ENCODE peak calls at places on chromosome 15, in four cellular contexts. N is esophagus muscularis mucosa, P is choroid plexus epithelial cell, Z is astrocyte. G is an unnamed sample.
A peak's percentile ranks its signal among the peaks of the same experiment; 100 is the strongest.

GRCh38 chr15:78242128-78242527 is 7.8 kb upstream of the ACSBG1 start:
- DNase-seq in N (no peak), P (peak; percentile 14), Z (no peak), G (peak; percentile 9)

GRCh38 chr15:60966316-60966715 is 262.8 kb downstream of the RORA start:
- DNase-seq in N (peak; percentile 31), P (peak; percentile 62), Z (peak; percentile 44), G (no peak)

GRCh38 chr15:60720493-60721231 is 241.7 kb upstream of the ICE2 start:
- DNase-seq in N (no peak), P (no peak), Z (no peak), G (no peak)

GRCh38 chr15:90184786-90185704 is 16.1 kb upstream of the SEMA4B start:
- DNase-seq in N (no peak), P (no peak), Z (no peak), G (no peak)

GRCh38 chr15:61057376-61057775 is 171.7 kb downstream of the RORA start:
- DNase-seq in N (peak; percentile 31), P (no peak), Z (no peak), G (no peak)

GRCh38 chr15:52008698-52009434 is 10.2 kb upstream of the MAPK6 start:
- DNase-seq in N (no peak), P (no peak), Z (no peak), G (no peak)

GRCh38 chr15:82045179-82045891 is 483 bp downstream of the MEX3B start:
- DNase-seq in N (no peak), P (peak; percentile 56), Z (peak; percentile 32), G (peak; percentile 49)

GRCh38 chr15:63481105-63481810 is 23.1 kb upstream of the USP3 start:
- DNase-seq in N (no peak), P (peak; percentile 34), Z (peak; percentile 18), G (no peak)

GRCh38 chr15:92409006-92409405 is 15.3 kb downstream of the ST8SIA2 start:
- DNase-seq in N (no peak), P (no peak), Z (no peak), G (no peak)

GRCh38 chr15:32028921-32029320 is 1.4 kb upstream of the CHRNA7 start:
- DNase-seq in N (no peak), P (no peak), Z (no peak), G (no peak)

GRCh38 chr15:31461911-31462480 is 135.4 kb downstream of the KLF13 start:
- DNase-seq in N (no peak), P (peak; percentile 45), Z (no peak), G (no peak)

GRCh38 chr15:66251790-66252355 is 1.7 kb downstream of the MEGF11 start:
- DNase-seq in N (no peak), P (no peak), Z (no peak), G (no peak)

GRCh38 chr15:64842099-64842940 is 605 bp downstream of the PLEKHO2 start:
- DNase-seq in N (no peak), P (peak; percentile 39), Z (no peak), G (peak; percentile 49)

GRCh38 chr15:49831206-49831965 is 210.5 kb downstream of the DTWD1 start:
- DNase-seq in N (no peak), P (peak; percentile 94), Z (peak; percentile 89), G (peak; percentile 95)

GRCh38 chr15:81725590-81725989 is 320.2 kb downstream of the MEX3B start:
- DNase-seq in N (no peak), P (no peak), Z (no peak), G (no peak)

GRCh38 chr15:76517910-76518309 is 181.3 kb downstream of the ISL2 start:
- DNase-seq in N (no peak), P (peak; percentile 27), Z (no peak), G (no peak)

GRCh38 chr15:75200391-75200764 is 1.3 kb upstream of the C15orf39 start:
- DNase-seq in N (no peak), P (no peak), Z (no peak), G (no peak)

GRCh38 chr15:75202251-75203016 is 752 bp downstream of the C15orf39 start:
- DNase-seq in N (peak; percentile 95), P (peak; percentile 77), Z (peak; percentile 47), G (peak; percentile 76)

GRCh38 chr15:75200765-75201608 is 695 bp upstream of the C15orf39 start:
- DNase-seq in N (no peak), P (peak; percentile 42), Z (no peak), G (peak; percentile 29)

GRCh38 chr15:75203017-75203907 is 1.6 kb downstream of the C15orf39 start:
- DNase-seq in N (no peak), P (peak; percentile 18), Z (no peak), G (peak; percentile 58)

GRCh38 chr15:75201609-75202250 is at the start of gene C15orf39:
- DNase-seq in N (peak; percentile 94), P (peak; percentile 64), Z (no peak), G (peak; percentile 73)
- TF ChIP-seq CTCF in N (peak; percentile 93), P (peak; percentile 39), Z (peak; percentile 22), G (no peak)

GRCh38 chr15:70140543-70141375 is 43.0 kb upstream of the TLE3 start:
- DNase-seq in N (no peak), P (peak; percentile 83), Z (peak; percentile 48), G (peak; percentile 88)
- H3K4me3 ChIP-seq in N (peak overlapping the region; percentile 30), P (no peak overlapping the region), Z (no peak overlapping the region), G (no peak overlapping the region)

GRCh38 chr15:44598892-44599291 is 61.9 kb downstream of the EIF3J start:
- DNase-seq in N (no peak), P (peak; percentile 79), Z (peak; percentile 88), G (peak; percentile 88)
- TF ChIP-seq CTCF in N (no peak), P (no peak), Z (no peak), G (no peak)

DNA sequence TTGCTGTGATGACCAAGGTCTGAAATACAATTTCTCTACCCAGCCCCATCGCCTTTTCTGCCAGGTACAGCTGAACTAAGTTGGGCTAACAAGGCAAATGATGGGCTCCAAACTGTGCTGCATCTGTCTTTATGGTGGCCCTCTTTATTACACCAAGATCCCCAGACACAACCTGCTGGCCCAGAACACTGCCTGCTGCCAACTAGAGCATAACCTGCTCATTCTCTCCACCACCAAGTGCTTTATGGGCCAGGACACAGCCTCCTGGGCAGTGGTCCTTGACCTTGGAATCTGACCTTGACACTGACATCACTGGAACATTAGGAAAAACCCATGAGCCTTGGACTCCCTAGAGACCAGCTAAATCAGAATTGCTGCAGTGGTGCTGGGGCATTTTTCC is 3.3 kb downstream of the LINS1 start:
- DNase-seq in N (no peak), P (no peak), Z (no peak), G (no peak)
- H3K4me3 ChIP-seq in N (no peak overlapping the region), P (no peak overlapping the region), Z (no peak overlapping the region), G (no peak overlapping the region)

GRCh38 chr15:58114812-58115211 is 23.4 kb upstream of the AQP9 start:
- DNase-seq in N (no peak), P (no peak), Z (no peak), G (no peak)

GRCh38 chr15:58117619-58118018 is 20.6 kb upstream of the AQP9 start:
- DNase-seq in N (no peak), P (no peak), Z (no peak), G (no peak)

GRCh38 chr15:58118272-58118671 is 19.9 kb upstream of the AQP9 start:
- DNase-seq in N (no peak), P (no peak), Z (no peak), G (no peak)

GRCh38 chr15:58114388-58114787 is 23.8 kb upstream of the AQP9 start:
- DNase-seq in N (no peak), P (no peak), Z (no peak), G (no peak)

GRCh38 chr15:58115692-58116091 is 22.5 kb upstream of the AQP9 start:
- DNase-seq in N (no peak), P (peak; percentile 26), Z (peak; percentile 0), G (peak; percentile 45)
- TF ChIP-seq CTCF in N (peak; percentile 18), P (peak; percentile 42), Z (peak; percentile 6), G (peak; percentile 49)

GRCh38 chr15:74199293-74199645 is 3.3 kb downstream of the STRA6 start:
- DNase-seq in N (no peak), P (no peak), Z (no peak), G (no peak)

GRCh38 chr15:74201656-74202420 is 749 bp downstream of the STRA6 start:
- DNase-seq in N (no peak), P (peak; percentile 95), Z (peak; percentile 62), G (no peak)

GRCh38 chr15:74202461-74203401 is at the start of gene STRA6:
- DNase-seq in N (no peak), P (peak; percentile 82), Z (peak; percentile 53), G (no peak)

GRCh38 chr15:74200871-74201419 is 1.6 kb downstream of the STRA6 start:
- DNase-seq in N (no peak), P (peak; percentile 89), Z (peak; percentile 41), G (no peak)

DNA sequence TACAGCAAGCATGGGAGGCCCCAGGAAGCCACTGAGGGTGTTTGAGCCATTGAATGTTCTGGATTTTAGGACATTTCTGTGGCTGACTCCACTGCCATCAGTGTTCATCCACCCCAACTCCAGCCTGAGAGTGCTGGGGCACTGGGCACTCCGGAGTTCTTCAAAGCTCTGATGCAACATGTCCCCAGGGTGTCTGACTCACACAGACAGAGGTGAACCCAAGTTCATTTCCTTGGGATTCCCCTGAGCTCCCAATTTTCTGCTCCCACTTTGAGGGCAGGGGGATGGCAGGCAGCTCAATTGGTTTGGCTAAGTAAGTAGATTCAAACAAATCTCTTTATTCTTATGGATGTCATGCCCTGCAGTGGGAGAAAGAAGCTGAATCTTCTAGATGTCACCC is 2.2 kb downstream of the STRA6 start:
- DNase-seq in N (no peak), P (peak; percentile 90), Z (peak; percentile 75), G (peak; percentile 83)
- H3K4me3 ChIP-seq in N (no peak overlapping the region), P (peak overlapping the region; percentile 53), Z (peak overlapping the region; percentile 20), G (no peak overlapping the region)

GRCh38 chr15:85006655-85007054 is 25.0 kb downstream of the PDE8A start:
- DNase-seq in N (no peak), P (no peak), Z (no peak), G (no peak)

GRCh38 chr15:85006201-85006600 is 24.5 kb downstream of the PDE8A start:
- DNase-seq in N (no peak), P (no peak), Z (no peak), G (no peak)

GRCh38 chr15:85005744-85006143 is 24.1 kb downstream of the PDE8A start:
- DNase-seq in N (no peak), P (no peak), Z (no peak), G (no peak)

GRCh38 chr15:85004551-85004950 is 22.9 kb downstream of the PDE8A start:
- DNase-seq in N (no peak), P (no peak), Z (no peak), G (no peak)

GRCh38 chr15:85005319-85005718 is 23.7 kb downstream of the PDE8A start:
- DNase-seq in N (no peak), P (peak; percentile 49), Z (no peak), G (no peak)
- TF ChIP-seq CTCF in N (peak; percentile 4), P (no peak), Z (peak; percentile 21), G (peak; percentile 30)

G was measured in fibroblast of pulmonary artery.